ENCODE peak calls at places on chromosomes 12 and 14, in ten cellular contexts. One of them, this sample, is unnamed.

GRCh38 chr14:81485372-81485771 is 48.3 kb downstream of the SEL1L start:
- DNase-seq in stimulated activated CD4-positive, alpha-beta T cell treated with anti-CD3 and anti-CD28 coated beads, TNF-alpha, amount 100 ng/mL, for 24 hours: no peak
- DNase-seq in colonic mucosa: no peak
- DNase-seq in IMR-90: no peak
- DNase-seq in esophagus squamous epithelium: no peak
- DNase-seq in NT2/D1: no peak
- DNase-seq in GM04504: no peak
- DNase-seq in left ventricle myocardium superior: no peak
- DNase-seq in stimulated activated CD8-positive, alpha-beta memory T cell treated with anti-CD3 and anti-CD28 coated beads, Interleukin-4, amount 100 ng/mL, for 1 hour: no peak
- DNase-seq in Right ventricle myocardium superior: no peak
- DNase-seq in this sample: no peak

GRCh38 chr14:95061317-95062093 is 95.8 kb downstream of the DICER1 start:
- DNase-seq in left ventricle myocardium superior: no peak
- DNase-seq in GM04504: no peak
- DNase-seq in Right ventricle myocardium superior: no peak
- DNase-seq in IMR-90: peak
- DNase-seq in colonic mucosa: no peak
- DNase-seq in esophagus squamous epithelium: no peak
- DNase-seq in NT2/D1: no peak
- DNase-seq in stimulated activated CD4-positive, alpha-beta T cell treated with anti-CD3 and anti-CD28 coated beads, TNF-alpha, amount 100 ng/mL, for 24 hours: no peak
- DNase-seq in stimulated activated CD8-positive, alpha-beta memory T cell treated with anti-CD3 and anti-CD28 coated beads, Interleukin-4, amount 100 ng/mL, for 1 hour: no peak
- DNase-seq in this sample: no peak

GRCh38 chr12:32889073-32889760 is 7.4 kb downstream of the PKP2 start:
- DNase-seq in colonic mucosa: peak
- DNase-seq in IMR-90: no peak
- DNase-seq in Right ventricle myocardium superior: no peak
- DNase-seq in esophagus squamous epithelium: no peak
- DNase-seq in GM04504: no peak
- DNase-seq in stimulated activated CD8-positive, alpha-beta memory T cell treated with anti-CD3 and anti-CD28 coated beads, Interleukin-4, amount 100 ng/mL, for 1 hour: no peak
- DNase-seq in NT2/D1: no peak
- DNase-seq in stimulated activated CD4-positive, alpha-beta T cell treated with anti-CD3 and anti-CD28 coated beads, TNF-alpha, amount 100 ng/mL, for 24 hours: no peak
- DNase-seq in left ventricle myocardium superior: no peak
- DNase-seq in this sample: no peak

GRCh38 chr12:6563448-6564050 is 4.5 kb downstream of the NOP2 start:
- DNase-seq in left ventricle myocardium superior: peak
- DNase-seq in Right ventricle myocardium superior: peak
- DNase-seq in IMR-90: peak
- DNase-seq in NT2/D1: peak
- DNase-seq in colonic mucosa: peak
- DNase-seq in GM04504: no peak
- DNase-seq in esophagus squamous epithelium: no peak
- DNase-seq in stimulated activated CD8-positive, alpha-beta memory T cell treated with anti-CD3 and anti-CD28 coated beads, Interleukin-4, amount 100 ng/mL, for 1 hour: peak
- DNase-seq in stimulated activated CD4-positive, alpha-beta T cell treated with anti-CD3 and anti-CD28 coated beads, TNF-alpha, amount 100 ng/mL, for 24 hours: peak
- DNase-seq in this sample: no peak

GRCh38 chr12:114612062-114612461 is 71.9 kb downstream of the TBX3 start:
- DNase-seq in IMR-90: no peak
- DNase-seq in NT2/D1: no peak
- DNase-seq in left ventricle myocardium superior: no peak
- DNase-seq in colonic mucosa: no peak
- DNase-seq in esophagus squamous epithelium: no peak
- DNase-seq in Right ventricle myocardium superior: no peak
- DNase-seq in stimulated activated CD4-positive, alpha-beta T cell treated with anti-CD3 and anti-CD28 coated beads, TNF-alpha, amount 100 ng/mL, for 24 hours: no peak
- DNase-seq in GM04504: no peak
- DNase-seq in stimulated activated CD8-positive, alpha-beta memory T cell treated with anti-CD3 and anti-CD28 coated beads, Interleukin-4, amount 100 ng/mL, for 1 hour: no peak
- DNase-seq in this sample: no peak

GRCh38 chr14:67166450-67166853 is 22.8 kb upstream of the GARIN2 start:
- DNase-seq in Right ventricle myocardium superior: no peak
- DNase-seq in IMR-90: peak
- DNase-seq in NT2/D1: peak
- DNase-seq in left ventricle myocardium superior: no peak
- DNase-seq in colonic mucosa: peak
- DNase-seq in stimulated activated CD8-positive, alpha-beta memory T cell treated with anti-CD3 and anti-CD28 coated beads, Interleukin-4, amount 100 ng/mL, for 1 hour: no peak
- DNase-seq in GM04504: peak
- DNase-seq in esophagus squamous epithelium: no peak
- DNase-seq in stimulated activated CD4-positive, alpha-beta T cell treated with anti-CD3 and anti-CD28 coated beads, TNF-alpha, amount 100 ng/mL, for 24 hours: no peak
- DNase-seq in this sample: no peak

GRCh38 chr14:98404811-98405210 is 867.2 kb downstream of the BCL11B start:
- DNase-seq in left ventricle myocardium superior: no peak
- DNase-seq in NT2/D1: no peak
- DNase-seq in Right ventricle myocardium superior: no peak
- DNase-seq in stimulated activated CD8-positive, alpha-beta memory T cell treated with anti-CD3 and anti-CD28 coated beads, Interleukin-4, amount 100 ng/mL, for 1 hour: no peak
- DNase-seq in IMR-90: no peak
- DNase-seq in stimulated activated CD4-positive, alpha-beta T cell treated with anti-CD3 and anti-CD28 coated beads, TNF-alpha, amount 100 ng/mL, for 24 hours: no peak
- DNase-seq in GM04504: no peak
- DNase-seq in esophagus squamous epithelium: no peak
- DNase-seq in colonic mucosa: no peak
- DNase-seq in this sample: no peak

GRCh38 chr14:69161590-69161989 is 8.7 kb upstream of the DCAF5 start:
- DNase-seq in NT2/D1: no peak
- DNase-seq in colonic mucosa: no peak
- DNase-seq in stimulated activated CD4-positive, alpha-beta T cell treated with anti-CD3 and anti-CD28 coated beads, TNF-alpha, amount 100 ng/mL, for 24 hours: no peak
- DNase-seq in esophagus squamous epithelium: no peak
- DNase-seq in left ventricle myocardium superior: no peak
- DNase-seq in stimulated activated CD8-positive, alpha-beta memory T cell treated with anti-CD3 and anti-CD28 coated beads, Interleukin-4, amount 100 ng/mL, for 1 hour: no peak
- DNase-seq in GM04504: no peak
- DNase-seq in IMR-90: no peak
- DNase-seq in Right ventricle myocardium superior: no peak
- DNase-seq in this sample: no peak

GRCh38 chr14:61444215-61444768 is 122.9 kb downstream of the PRKCH start:
- DNase-seq in Right ventricle myocardium superior: no peak
- DNase-seq in left ventricle myocardium superior: no peak
- DNase-seq in IMR-90: no peak
- DNase-seq in GM04504: no peak
- DNase-seq in stimulated activated CD8-positive, alpha-beta memory T cell treated with anti-CD3 and anti-CD28 coated beads, Interleukin-4, amount 100 ng/mL, for 1 hour: peak
- DNase-seq in stimulated activated CD4-positive, alpha-beta T cell treated with anti-CD3 and anti-CD28 coated beads, TNF-alpha, amount 100 ng/mL, for 24 hours: no peak
- DNase-seq in esophagus squamous epithelium: no peak
- DNase-seq in colonic mucosa: peak
- DNase-seq in NT2/D1: no peak
- DNase-seq in this sample: no peak

GRCh38 chr12:108734200-108734906 is 3.0 kb upstream of the CORO1C start:
- DNase-seq in esophagus squamous epithelium: no peak
- DNase-seq in stimulated activated CD8-positive, alpha-beta memory T cell treated with anti-CD3 and anti-CD28 coated beads, Interleukin-4, amount 100 ng/mL, for 1 hour: no peak
- DNase-seq in IMR-90: peak
- DNase-seq in colonic mucosa: peak
- DNase-seq in GM04504: peak
- DNase-seq in NT2/D1: no peak
- DNase-seq in Right ventricle myocardium superior: no peak
- DNase-seq in stimulated activated CD4-positive, alpha-beta T cell treated with anti-CD3 and anti-CD28 coated beads, TNF-alpha, amount 100 ng/mL, for 24 hours: no peak
- DNase-seq in left ventricle myocardium superior: no peak
- DNase-seq in this sample: peak

GRCh38 chr12:5456906-5457305 is 25.0 kb downstream of the NTF3 start:
- DNase-seq in esophagus squamous epithelium: no peak
- DNase-seq in NT2/D1: no peak
- DNase-seq in stimulated activated CD4-positive, alpha-beta T cell treated with anti-CD3 and anti-CD28 coated beads, TNF-alpha, amount 100 ng/mL, for 24 hours: no peak
- DNase-seq in IMR-90: peak
- DNase-seq in GM04504: no peak
- DNase-seq in left ventricle myocardium superior: no peak
- DNase-seq in colonic mucosa: no peak
- DNase-seq in Right ventricle myocardium superior: no peak
- DNase-seq in stimulated activated CD8-positive, alpha-beta memory T cell treated with anti-CD3 and anti-CD28 coated beads, Interleukin-4, amount 100 ng/mL, for 1 hour: no peak
- DNase-seq in this sample: peak

GRCh38 chr14:100644784-100645183 is 57.6 kb upstream of the BEGAIN start:
- DNase-seq in stimulated activated CD4-positive, alpha-beta T cell treated with anti-CD3 and anti-CD28 coated beads, TNF-alpha, amount 100 ng/mL, for 24 hours: no peak
- DNase-seq in GM04504: no peak
- DNase-seq in stimulated activated CD8-positive, alpha-beta memory T cell treated with anti-CD3 and anti-CD28 coated beads, Interleukin-4, amount 100 ng/mL, for 1 hour: no peak
- DNase-seq in colonic mucosa: no peak
- DNase-seq in left ventricle myocardium superior: no peak
- DNase-seq in NT2/D1: no peak
- DNase-seq in IMR-90: no peak
- DNase-seq in esophagus squamous epithelium: no peak
- DNase-seq in Right ventricle myocardium superior: no peak
- DNase-seq in this sample: no peak

GRCh38 chr12:53696285-53696654 is 20.4 kb upstream of the ATP5MC2 start:
- DNase-seq in IMR-90: peak
- DNase-seq in stimulated activated CD4-positive, alpha-beta T cell treated with anti-CD3 and anti-CD28 coated beads, TNF-alpha, amount 100 ng/mL, for 24 hours: no peak
- DNase-seq in GM04504: peak
- DNase-seq in esophagus squamous epithelium: no peak
- DNase-seq in stimulated activated CD8-positive, alpha-beta memory T cell treated with anti-CD3 and anti-CD28 coated beads, Interleukin-4, amount 100 ng/mL, for 1 hour: no peak
- DNase-seq in left ventricle myocardium superior: no peak
- DNase-seq in NT2/D1: peak
- DNase-seq in Right ventricle myocardium superior: no peak
- DNase-seq in colonic mucosa: peak
- DNase-seq in this sample: peak

GRCh38 chr12:120722784-120723183 is 2.8 kb upstream of the ACADS start:
- DNase-seq in GM04504: no peak
- DNase-seq in colonic mucosa: no peak
- DNase-seq in IMR-90: no peak
- DNase-seq in esophagus squamous epithelium: no peak
- DNase-seq in NT2/D1: no peak
- DNase-seq in stimulated activated CD4-positive, alpha-beta T cell treated with anti-CD3 and anti-CD28 coated beads, TNF-alpha, amount 100 ng/mL, for 24 hours: no peak
- DNase-seq in Right ventricle myocardium superior: no peak
- DNase-seq in stimulated activated CD8-positive, alpha-beta memory T cell treated with anti-CD3 and anti-CD28 coated beads, Interleukin-4, amount 100 ng/mL, for 1 hour: no peak
- DNase-seq in left ventricle myocardium superior: no peak
- DNase-seq in this sample: no peak

GRCh38 chr12:26373606-26374495 is 178.5 kb downstream of the SSPN start:
- DNase-seq in Right ventricle myocardium superior: no peak
- DNase-seq in stimulated activated CD4-positive, alpha-beta T cell treated with anti-CD3 and anti-CD28 coated beads, TNF-alpha, amount 100 ng/mL, for 24 hours: no peak
- DNase-seq in stimulated activated CD8-positive, alpha-beta memory T cell treated with anti-CD3 and anti-CD28 coated beads, Interleukin-4, amount 100 ng/mL, for 1 hour: no peak
- DNase-seq in GM04504: peak
- DNase-seq in esophagus squamous epithelium: no peak
- DNase-seq in NT2/D1: no peak
- DNase-seq in left ventricle myocardium superior: no peak
- DNase-seq in colonic mucosa: no peak
- DNase-seq in IMR-90: no peak
- DNase-seq in this sample: no peak

GRCh38 chr12:119181944-119182343 is 3.2 kb downstream of the HSPB8 start:
- DNase-seq in left ventricle myocardium superior: no peak
- DNase-seq in colonic mucosa: no peak
- DNase-seq in GM04504: no peak
- DNase-seq in IMR-90: no peak
- DNase-seq in Right ventricle myocardium superior: no peak
- DNase-seq in stimulated activated CD4-positive, alpha-beta T cell treated with anti-CD3 and anti-CD28 coated beads, TNF-alpha, amount 100 ng/mL, for 24 hours: no peak
- DNase-seq in esophagus squamous epithelium: no peak
- DNase-seq in stimulated activated CD8-positive, alpha-beta memory T cell treated with anti-CD3 and anti-CD28 coated beads, Interleukin-4, amount 100 ng/mL, for 1 hour: no peak
- DNase-seq in NT2/D1: no peak
- DNase-seq in this sample: no peak

GRCh38 chr12:51823875-51824565 is 24.5 kb downstream of the FIGNL2 start:
- DNase-seq in colonic mucosa: peak
- DNase-seq in stimulated activated CD4-positive, alpha-beta T cell treated with anti-CD3 and anti-CD28 coated beads, TNF-alpha, amount 100 ng/mL, for 24 hours: no peak
- DNase-seq in esophagus squamous epithelium: no peak
- DNase-seq in left ventricle myocardium superior: no peak
- DNase-seq in stimulated activated CD8-positive, alpha-beta memory T cell treated with anti-CD3 and anti-CD28 coated beads, Interleukin-4, amount 100 ng/mL, for 1 hour: no peak
- DNase-seq in NT2/D1: no peak
- DNase-seq in Right ventricle myocardium superior: no peak
- DNase-seq in GM04504: no peak
- DNase-seq in IMR-90: peak
- DNase-seq in this sample: no peak